ENCODE peak calls at places on chromosomes 5 and 9, in five cellular contexts. One of them, this sample, is unnamed.

GRCh38 chr9:134390537-134390936 is 64.3 kb downstream of the RXRA start:
- DNase-seq in A549: no peak
- DNase-seq in uterus: no peak
- DNase-seq in fibroblast of the aortic adventitia: no peak
- DNase-seq in endodermal cell: no peak
- DNase-seq in this sample: no peak

GRCh38 chr5:2374703-2375102 is 376.8 kb downstream of the IRX2 start:
- DNase-seq in fibroblast of the aortic adventitia: no peak
- DNase-seq in uterus: no peak
- DNase-seq in endodermal cell: no peak
- DNase-seq in A549: no peak
- DNase-seq in this sample: no peak

GRCh38 chr9:69149321-69149807 is 24.7 kb upstream of the TJP2 start:
- DNase-seq in uterus: no peak
- DNase-seq in endodermal cell: peak; percentile 42
- DNase-seq in fibroblast of the aortic adventitia: peak; percentile 83
- DNase-seq in A549: no peak
- DNase-seq in this sample: peak; percentile 72

GRCh38 chr5:150238646-150239045 is 48.8 kb downstream of the SLC6A7 start:
- DNase-seq in uterus: no peak
- DNase-seq in A549: no peak
- DNase-seq in endodermal cell: no peak
- DNase-seq in fibroblast of the aortic adventitia: no peak
- DNase-seq in this sample: no peak

GRCh38 chr9:103713631-103714030 is 380.5 kb upstream of the SMC2 start:
- DNase-seq in A549: no peak
- DNase-seq in endodermal cell: no peak
- DNase-seq in fibroblast of the aortic adventitia: no peak
- DNase-seq in uterus: no peak
- DNase-seq in this sample: no peak

GRCh38 chr9:16575142-16575877 is 295.2 kb downstream of the BNC2 start:
- DNase-seq in A549: peak; percentile 45
- DNase-seq in endodermal cell: peak; percentile 50
- DNase-seq in uterus: no peak
- DNase-seq in fibroblast of the aortic adventitia: no peak
- DNase-seq in this sample: peak; percentile 46

GRCh38 chr9:79489241-79490000 is 82.3 kb upstream of the TLE4 start:
- DNase-seq in fibroblast of the aortic adventitia: peak; percentile 4
- DNase-seq in uterus: no peak
- DNase-seq in A549: peak; percentile 81
- DNase-seq in endodermal cell: no peak
- DNase-seq in this sample: peak; percentile 79

GRCh38 chr5:95281211-95281610 is 3.7 kb downstream of the MCTP1 start:
- DNase-seq in uterus: no peak
- DNase-seq in A549: no peak
- DNase-seq in endodermal cell: peak; percentile 82
- DNase-seq in fibroblast of the aortic adventitia: peak; percentile 7
- DNase-seq in this sample: peak; percentile 26

GRCh38 chr9:93182572-93182971 is 1.4 kb upstream of the WNK2 start:
- DNase-seq in uterus: no peak
- DNase-seq in fibroblast of the aortic adventitia: no peak
- DNase-seq in A549: no peak
- DNase-seq in endodermal cell: no peak
- DNase-seq in this sample: no peak

DNA sequence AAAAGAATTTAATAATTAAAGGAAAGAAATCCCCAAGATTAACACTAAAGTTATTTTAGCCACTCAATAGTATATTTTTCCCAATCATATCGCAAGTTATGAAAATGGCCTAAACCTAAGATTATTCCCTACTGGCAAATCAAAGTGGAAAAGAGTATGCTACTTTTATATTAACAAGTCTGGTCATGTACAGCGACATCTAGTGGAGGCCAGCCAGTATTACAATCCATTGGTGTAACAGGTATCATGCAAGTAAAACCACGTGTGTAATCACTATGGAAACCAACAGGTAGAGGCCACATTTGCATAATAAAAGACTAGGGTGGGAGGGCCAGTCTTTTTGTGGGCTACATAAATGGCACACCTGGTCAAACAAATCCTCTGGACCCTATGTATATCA is 976.4 kb upstream of the CDH9 start:
- DNase-seq in uterus: no peak
- DNase-seq in fibroblast of the aortic adventitia: peak; percentile 6
- DNase-seq in endodermal cell: peak; percentile 69
- DNase-seq in A549: peak; percentile 47
- DNase-seq in this sample: no peak
- TF ChIP-seq CTCF in uterus: no peak
- TF ChIP-seq CTCF in fibroblast of the aortic adventitia: peak; percentile 48
- TF ChIP-seq CTCF in endodermal cell: peak; percentile 77
- TF ChIP-seq CTCF in A549: peak; percentile 22
- TF ChIP-seq CTCF in this sample: no peak

DNA sequence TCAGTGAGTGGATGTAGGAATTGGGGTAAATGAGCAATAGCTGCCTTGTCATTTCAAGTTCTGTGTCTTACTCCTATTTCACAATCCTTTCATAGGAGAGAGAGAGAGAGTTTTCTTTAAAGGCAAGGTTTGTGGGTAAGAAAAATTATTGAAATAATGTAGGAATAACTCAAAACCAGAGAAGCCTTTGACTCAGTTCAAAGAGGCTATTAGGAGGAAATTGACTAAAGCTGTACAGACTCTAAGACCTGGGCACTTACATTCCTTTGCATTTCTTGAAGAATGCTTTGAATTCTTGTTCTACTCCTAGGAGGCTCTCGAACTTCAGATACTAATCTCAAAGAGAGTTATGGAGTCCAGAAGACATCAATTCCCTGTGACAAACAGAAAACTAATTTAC is 257.1 kb downstream of the FBXL7 start:
- DNase-seq in uterus: no peak
- DNase-seq in A549: no peak
- DNase-seq in endodermal cell: no peak
- DNase-seq in fibroblast of the aortic adventitia: peak; percentile 63
- DNase-seq in this sample: no peak
- H3K4me3 ChIP-seq in uterus: no peak overlapping the region
- H3K4me3 ChIP-seq in A549: no peak overlapping the region
- H3K4me3 ChIP-seq in endodermal cell: no peak overlapping the region
- H3K4me3 ChIP-seq in fibroblast of the aortic adventitia: no peak overlapping the region
- H3K4me3 ChIP-seq in this sample: no peak overlapping the region

DNA sequence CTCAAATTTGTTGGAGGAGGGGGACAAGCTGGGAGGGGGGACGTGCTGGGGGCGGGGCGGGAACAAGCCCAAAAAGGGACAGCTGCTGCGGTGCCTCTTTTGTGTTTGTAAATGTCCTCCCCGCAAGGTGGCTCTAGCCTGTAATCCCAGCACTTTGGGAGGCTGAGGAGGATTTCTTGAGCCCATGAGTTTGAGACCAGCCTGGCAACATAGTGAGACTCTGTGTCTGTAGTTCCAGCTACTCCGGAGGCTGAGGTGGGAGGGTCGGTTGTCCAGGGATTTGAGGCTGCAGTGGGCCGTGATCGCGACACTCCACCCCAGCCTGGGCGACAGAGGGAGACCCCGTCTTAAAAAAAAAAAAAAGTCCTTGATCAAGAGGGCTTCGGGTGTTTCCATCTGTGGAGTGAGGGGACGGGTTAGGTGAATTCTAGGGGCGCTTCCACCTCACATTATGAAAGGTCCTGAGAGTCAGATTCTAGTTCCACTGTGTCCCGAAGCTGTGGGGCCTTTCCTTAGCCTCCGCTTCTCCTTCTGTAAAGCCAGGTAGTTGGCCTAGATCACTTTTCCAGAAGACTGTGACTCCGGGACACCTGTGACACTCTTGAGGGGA is 779 bp upstream of the CTNNA1 start:
- DNase-seq in uterus: peak; percentile 21
- DNase-seq in endodermal cell: peak; percentile 86
- DNase-seq in fibroblast of the aortic adventitia: peak; percentile 35
- DNase-seq in A549: peak; percentile 63
- DNase-seq in this sample: peak; percentile 70
- TF ChIP-seq CTCF in uterus: peak; percentile 5
- TF ChIP-seq CTCF in endodermal cell: peak; percentile 63
- TF ChIP-seq CTCF in fibroblast of the aortic adventitia: peak; percentile 15
- TF ChIP-seq CTCF in A549: peak; percentile 23
- TF ChIP-seq CTCF in this sample: no peak

GRCh38 chr5:89759824-89760223 is 649.7 kb downstream of the CETN3 start:
- DNase-seq in endodermal cell: no peak
- DNase-seq in A549: no peak
- DNase-seq in fibroblast of the aortic adventitia: no peak
- DNase-seq in uterus: no peak
- DNase-seq in this sample: no peak

GRCh38 chr5:89755024-89755423 is 654.5 kb downstream of the CETN3 start:
- DNase-seq in fibroblast of the aortic adventitia: no peak
- DNase-seq in uterus: no peak
- DNase-seq in endodermal cell: no peak
- DNase-seq in A549: no peak
- DNase-seq in this sample: no peak

GRCh38 chr5:89756955-89757354 is 652.6 kb downstream of the CETN3 start:
- DNase-seq in A549: no peak
- DNase-seq in endodermal cell: no peak
- DNase-seq in uterus: no peak
- DNase-seq in fibroblast of the aortic adventitia: peak; percentile 24
- DNase-seq in this sample: no peak
- H3K4me3 ChIP-seq in A549: no peak overlapping the region
- H3K4me3 ChIP-seq in endodermal cell: no peak overlapping the region
- H3K4me3 ChIP-seq in uterus: no peak overlapping the region
- H3K4me3 ChIP-seq in fibroblast of the aortic adventitia: no peak overlapping the region
- H3K4me3 ChIP-seq in this sample: no peak overlapping the region

GRCh38 chr5:129094087-129094923 is at the start of gene ISOC1:
- DNase-seq in fibroblast of the aortic adventitia: peak; percentile 79
- DNase-seq in uterus: peak; percentile 91
- DNase-seq in endodermal cell: peak; percentile 96
- DNase-seq in A549: peak; percentile 87
- DNase-seq in this sample: peak; percentile 93
- TF ChIP-seq CTCF in fibroblast of the aortic adventitia: no peak
- TF ChIP-seq CTCF in uterus: no peak
- TF ChIP-seq CTCF in endodermal cell: peak; percentile 30
- TF ChIP-seq CTCF in A549: no peak
- TF ChIP-seq CTCF in this sample: no peak

DNA sequence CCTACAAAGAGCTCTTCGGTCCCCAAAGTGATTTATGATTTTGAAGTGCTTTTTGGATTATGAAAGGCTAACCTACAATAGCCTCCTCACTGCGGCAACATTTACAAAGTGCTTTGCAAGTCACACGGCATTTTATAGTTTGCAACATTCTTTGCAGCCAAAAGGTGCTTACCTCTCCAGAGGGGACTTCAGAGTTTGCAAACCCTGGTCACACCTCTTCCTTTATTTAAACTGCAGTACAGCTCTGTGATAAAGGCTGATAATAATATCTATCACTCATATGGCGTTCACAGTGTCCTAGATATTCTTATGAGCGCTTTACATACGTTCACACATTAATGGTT is 20.0 kb upstream of the CRB2 start:
- DNase-seq in uterus: no peak
- DNase-seq in A549: no peak
- DNase-seq in endodermal cell: no peak
- DNase-seq in fibroblast of the aortic adventitia: no peak
- DNase-seq in this sample: no peak
- H3K4me3 ChIP-seq in uterus: no peak overlapping the region
- H3K4me3 ChIP-seq in A549: no peak overlapping the region
- H3K4me3 ChIP-seq in endodermal cell: no peak overlapping the region
- H3K4me3 ChIP-seq in fibroblast of the aortic adventitia: no peak overlapping the region
- H3K4me3 ChIP-seq in this sample: no peak overlapping the region

GRCh38 chr5:123147128-123147527 is 58.1 kb downstream of the PRDM6 start:
- DNase-seq in fibroblast of the aortic adventitia: no peak
- DNase-seq in A549: no peak
- DNase-seq in endodermal cell: no peak
- DNase-seq in uterus: no peak
- DNase-seq in this sample: no peak
- TF ChIP-seq CTCF in fibroblast of the aortic adventitia: no peak
- TF ChIP-seq CTCF in A549: no peak
- TF ChIP-seq CTCF in endodermal cell: no peak
- TF ChIP-seq CTCF in uterus: no peak
- TF ChIP-seq CTCF in this sample: no peak

This sample was measured in foreskin fibroblast.